ENCODE peak calls at places on chromosomes 2 and 18, in nine cellular contexts. Z is A172; E is activated T-helper 1 cell treated with anti-CD3 and anti-CD28 coated beads, Interleukin-2, amount 50 U/mL, for 16 hours; J is lower leg skin; G is stimulated activated CD4-positive, alpha-beta T cell treated with anti-CD3 and anti-CD28 coated beads, Interleukin-2, amount 100 ng/mL, for 48 hours; L is stimulated activated CD8-positive, alpha-beta memory T cell treated with anti-CD3 and anti-CD28 coated beads, Interleukin-4, amount 100 ng/mL, for 1 hour; Y is left cardiac atrium; S is mucosa of gallbladder; V is CD4-positive, CD25-positive, alpha-beta regulatory T cell. C is an unnamed sample.

GRCh38 chr2:61181382-61182058 is 19.5 kb downstream of the C2orf74 start:
- DNase-seq in Z (no peak), J (no peak), S (no peak), Y (no peak), V (no peak), E (no peak), L (no peak), G (no peak), C (no peak)

GRCh38 chr2:169916623-169917022 is 89.4 kb downstream of the UBR3 start:
- DNase-seq in Z (no peak), S (no peak), Y (no peak), J (no peak), V (no peak), E (no peak), L (no peak), G (no peak), C (no peak)

GRCh38 chr2:15939854-15940660 is at the start of gene MYCN:
- DNase-seq in V (peak), E (no peak), Y (no peak), G (peak), Z (no peak), L (no peak), S (peak), J (peak), C (peak)

GRCh38 chr18:49050462-49050861 is 99.7 kb upstream of the SMAD7 start:
- DNase-seq in J (no peak), V (no peak), Y (no peak), Z (no peak), L (no peak), G (no peak), S (no peak), E (no peak), C (no peak)

GRCh38 chr2:217951521-217952247 is 51.1 kb downstream of the TNS1 start:
- DNase-seq in G (no peak), E (no peak), Y (no peak), Z (no peak), J (no peak), S (no peak), V (no peak), L (no peak), C (no peak)

GRCh38 chr18:3209859-3210569 is 9.8 kb downstream of the MYOM1 start:
- DNase-seq in J (no peak), Z (peak), E (no peak), G (no peak), L (no peak), Y (no peak), V (peak), S (no peak), C (no peak)

GRCh38 chr2:20472569-20472968 is 25.7 kb downstream of the RHOB start:
- DNase-seq in J (peak), E (no peak), G (no peak), Z (no peak), L (no peak), Y (no peak), S (no peak), V (no peak), C (no peak)

GRCh38 chr2:74706741-74707140 is 52.7 kb downstream of the SEMA4F start:
- DNase-seq in J (no peak), E (no peak), L (no peak), Z (no peak), V (no peak), G (no peak), Y (no peak), S (no peak), C (no peak)

GRCh38 chr2:174614261-174614660 is 16.7 kb upstream of the WIPF1 start:
- DNase-seq in G (no peak), E (no peak), Y (no peak), Z (peak), J (no peak), V (no peak), S (no peak), L (no peak), C (no peak)

C was measured in NCI-H1048.